ENCODE peak calls at places on chromosome 7, in nine cellular contexts. D is K562, G is SK-N-SH, C is transverse colon, E is H1, R is GM23338, L is endothelial cell of umbilical vein, A is vagina, T is breast epithelium. S is an unnamed sample.

GRCh38 chr7:8536431-8536830 is 103.0 kb downstream of the NXPH1 start:
- DNase-seq in D (no peak), G (no peak), C (no peak), E (no peak), R (peak; percentile 33), L (no peak), A (no peak), T (no peak), S (no peak)

GRCh38 chr7:135245226-135245625 is 11.6 kb downstream of the STRA8 start:
- DNase-seq in D (no peak), G (no peak), C (no peak), E (no peak), R (no peak), L (no peak), A (peak; percentile 27), T (no peak), S (no peak)

GRCh38 chr7:158111556-158111880 is 476.1 kb downstream of the PTPRN2 start:
- DNase-seq in D (no peak), G (no peak), C (no peak), E (no peak), R (no peak), L (no peak), A (no peak), T (no peak), S (no peak)

GRCh38 chr7:29285451-29285807 is 90.9 kb downstream of the CHN2 start:
- DNase-seq in D (no peak), G (no peak), C (no peak), E (no peak), R (no peak), L (no peak), A (no peak), T (no peak), S (no peak)

GRCh38 chr7:43071604-43072003 is 40.8 kb upstream of the HECW1 start:
- DNase-seq in D (peak; percentile 23), G (peak; percentile 19), C (no peak), E (peak; percentile 69), R (peak; percentile 94), L (no peak), A (no peak), T (no peak), S (no peak)

GRCh38 chr7:110017405-110017804 is 1073.5 kb upstream of the LRRN3 start:
- DNase-seq in D (no peak), G (no peak), C (no peak), E (no peak), R (no peak), L (no peak), A (no peak), T (no peak), S (no peak)

GRCh38 chr7:21867816-21868646 is 77.7 kb downstream of the CDCA7L start:
- DNase-seq in D (no peak), G (no peak), C (no peak), E (no peak), R (peak; percentile 47), L (no peak), A (no peak), T (no peak), S (no peak)

GRCh38 chr7:25391295-25391861 is 163.1 kb upstream of the NPVF start:
- DNase-seq in D (peak; percentile 23), G (peak; percentile 39), C (no peak), E (no peak), R (no peak), L (peak; percentile 39), A (no peak), T (no peak), S (no peak)

GRCh38 chr7:106618480-106618879 is 42.5 kb downstream of the CCDC71L start:
- DNase-seq in D (no peak), G (no peak), C (no peak), E (no peak), R (no peak), L (peak; percentile 73), A (no peak), T (no peak), S (no peak)

GRCh38 chr7:151251926-151252835 is 3.7 kb upstream of the SMARCD3 start:
- DNase-seq in D (peak; percentile 97), G (peak; percentile 100), C (peak; percentile 54), E (no peak), R (peak; percentile 79), L (peak; percentile 62), A (no peak), T (no peak), S (no peak)

GRCh38 chr7:65749039-65749438 is 123.8 kb upstream of the VKORC1L1 start:
- DNase-seq in D (no peak), G (no peak), C (no peak), E (no peak), R (no peak), L (no peak), A (no peak), T (no peak), S (no peak)

GRCh38 chr7:130901209-130901783 is 167.3 kb upstream of the KLF14 start:
- DNase-seq in D (no peak), G (no peak), C (peak; percentile 71), E (no peak), R (no peak), L (no peak), A (no peak), T (peak; percentile 66), S (no peak)

GRCh38 chr7:22267989-22268615 is 88.9 kb downstream of the RAPGEF5 start:
- DNase-seq in D (no peak), G (no peak), C (no peak), E (no peak), R (no peak), L (no peak), A (no peak), T (no peak), S (no peak)

DNA sequence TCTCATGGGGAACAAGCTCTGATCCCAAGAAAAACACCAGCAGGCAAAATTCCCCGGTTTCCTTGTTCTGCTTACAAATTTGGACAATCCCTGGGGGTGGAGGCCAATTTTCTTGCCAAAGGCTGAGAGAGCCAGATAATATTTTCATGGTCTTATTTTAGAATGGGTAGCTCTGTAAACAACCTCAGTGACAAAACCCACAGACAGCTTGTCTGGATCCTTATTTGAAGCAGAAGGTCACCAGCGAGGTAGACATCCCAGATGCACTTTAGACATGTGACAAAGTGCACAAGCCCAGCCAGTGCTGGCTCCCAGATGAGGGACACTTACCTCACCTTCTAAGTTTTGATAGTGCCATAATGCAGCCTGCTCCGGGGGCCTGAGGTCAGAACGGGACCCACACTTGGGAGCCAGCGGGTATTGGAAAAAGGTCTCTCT is 102.6 kb upstream of the DDC start:
- DNase-seq in D (no peak), G (no peak), C (no peak), E (no peak), R (no peak), L (peak; percentile 80), A (no peak), T (no peak), S (no peak)
- TF ChIP-seq POLR2AphosphoS5 in D (no peak), G (no peak), C (peak; percentile 20), E (no peak), R (no peak), L (no peak), A (no peak), T (peak; percentile 43), S (peak; percentile 13)

GRCh38 chr7:23691320-23691719 is 11.3 kb downstream of the FAM221A start:
- DNase-seq in D (no peak), G (no peak), C (no peak), E (no peak), R (no peak), L (no peak), A (no peak), T (no peak), S (no peak)

GRCh38 chr7:23689165-23689564 is 9.2 kb downstream of the FAM221A start:
- DNase-seq in D (no peak), G (no peak), C (no peak), E (no peak), R (no peak), L (no peak), A (no peak), T (no peak), S (no peak)

GRCh38 chr7:23685770-23686169 is 5.8 kb downstream of the FAM221A start:
- DNase-seq in D (no peak), G (no peak), C (no peak), E (no peak), R (no peak), L (no peak), A (no peak), T (no peak), S (no peak)

DNA sequence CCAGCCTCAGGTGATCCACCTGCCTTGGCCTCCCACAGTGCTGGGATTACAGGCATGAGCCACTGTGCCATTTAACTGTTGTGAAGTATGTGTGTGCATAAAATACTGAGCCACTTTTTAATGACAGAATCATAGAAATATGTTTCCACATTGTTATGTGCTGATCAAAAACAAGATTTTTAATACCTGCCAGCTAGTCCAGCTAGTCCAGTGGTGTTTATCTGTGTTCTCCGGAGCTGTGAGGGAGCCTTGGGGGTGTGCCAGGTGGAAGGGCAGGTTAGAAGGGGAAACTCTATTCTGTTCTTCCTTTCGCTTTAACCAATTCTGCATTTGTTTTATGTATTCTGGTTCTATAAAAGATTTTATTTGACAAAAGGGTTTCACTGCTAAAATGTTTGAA is 7.0 kb downstream of the FAM221A start:
- DNase-seq in D (no peak), G (no peak), C (no peak), E (no peak), R (no peak), L (no peak), A (no peak), T (no peak), S (no peak)
- H3K4me3 ChIP-seq in D (no peak overlapping the region), G (no peak overlapping the region), C (no peak overlapping the region), E (no peak overlapping the region), R (no peak overlapping the region), L (no peak overlapping the region), A (no peak overlapping the region), T (no peak overlapping the region), S (no peak overlapping the region)

DNA sequence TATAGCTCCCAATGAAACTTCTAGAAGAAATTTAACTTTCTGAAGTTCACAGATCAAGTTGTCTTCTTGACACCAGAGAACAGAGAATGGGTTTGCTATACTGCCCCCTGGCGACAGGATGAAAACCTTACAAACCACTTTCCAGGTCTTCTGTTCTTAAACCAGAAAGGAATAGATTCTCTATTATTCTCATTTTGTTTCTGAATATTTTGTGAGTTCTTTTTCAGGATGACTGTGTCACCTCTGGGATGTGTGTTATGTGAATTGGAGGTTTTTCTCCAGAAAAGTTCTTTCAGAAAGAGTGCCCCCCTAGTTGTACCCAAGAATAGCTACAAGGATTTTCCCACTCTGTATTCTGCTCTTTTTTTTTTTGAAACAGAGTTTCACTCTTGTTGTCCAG is 6.3 kb downstream of the IFT22 start:
- DNase-seq in D (peak; percentile 53), G (peak; percentile 58), C (peak; percentile 46), E (no peak), R (peak; percentile 86), L (peak; percentile 37), A (no peak), T (no peak), S (no peak)
- H3K36me3 ChIP-seq in D (peaks cover 14% of the 10 kb centered on the region), G (peaks cover 8% of the 10 kb centered on the region), C (no peaks in the 10 kb centered on the region), E (peaks cover 12% of the 10 kb centered on the region), R (peaks cover 23% of the 10 kb centered on the region), L (no peaks in the 10 kb centered on the region), A (no peaks in the 10 kb centered on the region), T (no peaks in the 10 kb centered on the region), S (peaks cover 4% of the 10 kb centered on the region)

GRCh38 chr7:27098493-27099223 is 2.9 kb upstream of the HOXA1 start:
- DNase-seq in D (no peak), G (no peak), C (peak; percentile 73), E (no peak), R (peak; percentile 64), L (peak; percentile 90), A (no peak), T (no peak), S (peak; percentile 84)
- TF ChIP-seq POLR2AphosphoS5 in D (no peak), G (no peak), C (peak; percentile 76), E (no peak), R (no peak), L (no peak), A (peak; percentile 47), T (peak; percentile 44), S (peak; percentile 39)

S was measured in upper lobe of left lung.